ENCODE peak calls at places on chromosomes 7 and 10, in ten cellular contexts. Y is heart right ventricle, R is esophagus squamous epithelium, K is A549, L is transverse colon, D is MM.1S, F is Panc1, Q is suprapubic skin, V is heart left ventricle, G is upper lobe of right lung. E is an unnamed sample. For H3K4me1, the result is how much of the 10 kb centered on the place peaks cover.

GRCh38 chr7:135575296-135575695 is 17.6 kb downstream of the NUP205 start:
- DNase-seq in Y (no peak), R (no peak), K (no peak), L (no peak), D (peak), F (no peak), Q (no peak), V (no peak), G (no peak), E (no peak)

GRCh38 chr7:5222861-5223411 is 32.9 kb downstream of the WIPI2 start:
- DNase-seq in Y (no peak), R (no peak), K (no peak), L (no peak), D (no peak), F (no peak), Q (no peak), V (no peak), G (peak), E (no peak)

GRCh38 chr7:5296627-5297226 is 14.0 kb downstream of the SLC29A4 start:
- DNase-seq in Y (no peak), R (no peak), K (no peak), L (no peak), D (no peak), F (no peak), Q (no peak), V (no peak), G (no peak), E (peak)

GRCh38 chr10:113532724-113533123 is 20.1 kb upstream of the HABP2 start:
- DNase-seq in Y (no peak), R (no peak), K (no peak), L (no peak), D (no peak), F (no peak), Q (no peak), V (no peak), G (no peak), E (no peak)

GRCh38 chr10:93440591-93441012 is 41.5 kb downstream of the MYOF start:
- DNase-seq in Y (no peak), R (no peak), K (peak), L (no peak), D (no peak), F (no peak), Q (no peak), V (no peak), G (no peak), E (no peak)

GRCh38 chr10:132236161-132236560 is 49.4 kb downstream of the DPYSL4 start:
- DNase-seq in Y (no peak), R (no peak), K (no peak), L (no peak), D (no peak), F (no peak), Q (no peak), V (peak), G (no peak), E (no peak)

GRCh38 chr7:5773661-5774086 is 7.8 kb downstream of the RNF216 start:
- DNase-seq in Y (no peak), R (no peak), K (peak), L (no peak), D (no peak), F (peak), Q (peak), V (no peak), G (no peak), E (peak)

GRCh38 chr7:130961128-130961601 is 227.2 kb upstream of the KLF14 start:
- DNase-seq in Y (no peak), R (no peak), K (peak), L (peak), D (peak), F (no peak), Q (no peak), V (no peak), G (no peak), E (no peak)

GRCh38 chr10:74922921-74923320 is 96.5 kb downstream of the KAT6B start:
- DNase-seq in Y (no peak), R (no peak), K (peak), L (no peak), D (no peak), F (no peak), Q (no peak), V (no peak), G (no peak), E (no peak)

GRCh38 chr10:22821501-22821900 is 106.4 kb upstream of the ARMC3 start:
- DNase-seq in Y (no peak), R (no peak), K (no peak), L (no peak), D (no peak), F (no peak), Q (no peak), V (no peak), G (no peak), E (no peak)

GRCh38 chr10:71878327-71879034 is 27.4 kb upstream of the PSAP start:
- DNase-seq in Y (no peak), R (no peak), K (no peak), L (no peak), D (no peak), F (no peak), Q (no peak), V (no peak), G (no peak), E (peak)

GRCh38 chr10:123564631-123565030 is 101.5 kb upstream of the GPR26 start:
- DNase-seq in Y (no peak), R (no peak), K (no peak), L (no peak), D (no peak), F (no peak), Q (no peak), V (no peak), G (no peak), E (no peak)

GRCh38 chr10:131961777-131962450 is 19.8 kb downstream of the BNIP3 start:
- DNase-seq in Y (no peak), R (no peak), K (no peak), L (no peak), D (no peak), F (no peak), Q (no peak), V (no peak), G (peak), E (peak)

GRCh38 chr7:54331311-54331710 is 210.9 kb upstream of the VSTM2A start:
- DNase-seq in Y (no peak), R (no peak), K (no peak), L (no peak), D (no peak), F (no peak), Q (no peak), V (no peak), G (no peak), E (no peak)

GRCh38 chr7:99617187-99617781 is 538 bp downstream of the ZSCAN25 start:
- DNase-seq in Y (no peak), R (no peak), K (no peak), L (no peak), D (no peak), F (no peak), Q (no peak), V (no peak), G (no peak), E (no peak)

GRCh38 chr7:99618726-99619125 is 2.0 kb downstream of the ZSCAN25 start:
- DNase-seq in Y (no peak), R (no peak), K (peak), L (no peak), D (no peak), F (no peak), Q (no peak), V (no peak), G (no peak), E (no peak)

GRCh38 chr7:99616359-99617186 is at the start of gene ZSCAN25:
- DNase-seq in Y (peak), R (peak), K (peak), L (peak), D (peak), F (peak), Q (peak), V (peak), G (peak), E (peak)

GRCh38 chr7:99614495-99614894 is 2.3 kb upstream of the ZSCAN25 start:
- DNase-seq in Y (no peak), R (no peak), K (no peak), L (no peak), D (no peak), F (no peak), Q (no peak), V (no peak), G (no peak), E (no peak)

GRCh38 chr7:99615989-99616358 is 772 bp upstream of the ZSCAN25 start:
- DNase-seq in Y (no peak), R (no peak), K (no peak), L (no peak), D (no peak), F (no peak), Q (no peak), V (no peak), G (no peak), E (no peak)
- H3K4me3 ChIP-seq in Y (peak), R (peak), K (peak), L (no peak), D (peak), F (peak), Q (peak), V (peak), G (peak), E (peak)

GRCh38 chr10:36489181-36489927 is 636.0 kb upstream of the ANKRD30A start:
- DNase-seq in Y (peak), R (no peak), K (no peak), L (no peak), D (no peak), F (no peak), Q (no peak), V (no peak), G (no peak), E (no peak)

GRCh38 chr10:36489928-36490279 is 635.5 kb upstream of the ANKRD30A start:
- DNase-seq in Y (no peak), R (no peak), K (no peak), L (no peak), D (no peak), F (no peak), Q (no peak), V (no peak), G (no peak), E (no peak)

GRCh38 chr10:36494386-36494785 is 631.0 kb upstream of the ANKRD30A start:
- DNase-seq in Y (no peak), R (no peak), K (peak), L (no peak), D (no peak), F (peak), Q (no peak), V (no peak), G (no peak), E (no peak)

GRCh38 chr10:36493511-36493880 is 631.9 kb upstream of the ANKRD30A start:
- DNase-seq in Y (no peak), R (no peak), K (no peak), L (no peak), D (no peak), F (no peak), Q (no peak), V (no peak), G (no peak), E (no peak)

GRCh38 chr10:36492590-36493510 is 632.5 kb upstream of the ANKRD30A start:
- DNase-seq in Y (no peak), R (no peak), K (no peak), L (no peak), D (no peak), F (no peak), Q (no peak), V (no peak), G (no peak), E (no peak)
- TF ChIP-seq CTCF in Y (no peak), R (no peak), K (no peak), L (no peak), D (no peak), F (no peak), Q (no peak), V (no peak), G (no peak), E (no peak)

GRCh38 chr7:50446542-50446960 is 3.6 kb downstream of the FIGNL1 start:
- DNase-seq in Y (no peak), R (no peak), K (peak), L (no peak), D (no peak), F (peak), Q (no peak), V (no peak), G (no peak), E (no peak)
- H3K4me1 ChIP-seq in Y (under half), R (under half), K (under half), L (under half), D (under half), F (under half), Q (under half), V (under half), G (under half), E (under half)

GRCh38 chr10:6013413-6014192 is 36.3 kb upstream of the IL15RA start:
- DNase-seq in Y (no peak), R (no peak), K (no peak), L (no peak), D (no peak), F (no peak), Q (no peak), V (no peak), G (no peak), E (peak)
- H3K4me3 ChIP-seq in Y (no peak), R (no peak), K (no peak), L (no peak), D (no peak), F (no peak), Q (no peak), V (no peak), G (no peak), E (peak)

DNA sequence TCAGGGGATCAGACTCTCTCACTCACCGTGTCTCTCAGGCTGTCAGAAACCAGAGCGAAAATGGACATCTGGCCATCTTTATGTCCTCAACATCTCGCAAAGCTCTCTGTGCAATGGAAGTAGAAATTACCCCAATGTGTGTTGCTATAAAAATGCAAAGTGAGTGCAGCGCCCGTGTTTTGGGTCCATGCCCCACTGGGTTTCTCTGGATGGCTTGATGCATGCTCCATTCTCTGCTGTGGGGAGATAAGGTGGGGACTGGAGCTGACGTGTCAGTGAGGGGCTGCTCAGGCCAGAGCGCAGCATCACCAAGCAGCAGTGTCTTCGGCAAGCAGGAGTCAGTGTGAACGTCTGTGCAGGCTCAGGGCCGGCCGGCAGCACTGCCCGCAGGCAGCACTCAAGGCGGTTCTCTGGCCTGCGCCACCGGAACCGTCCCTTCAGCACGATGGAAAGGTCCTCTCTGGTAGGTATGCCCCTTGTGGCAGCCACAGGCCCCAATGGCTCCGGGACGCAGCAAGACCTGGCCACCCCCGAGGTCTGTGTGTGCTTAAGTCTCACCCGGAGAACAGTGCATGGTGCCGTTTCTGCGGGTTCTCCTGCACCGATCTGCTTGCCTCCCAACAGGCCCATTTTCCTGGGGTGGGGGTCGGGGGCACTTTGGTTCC is 30.2 kb downstream of the WDR86 start:
- DNase-seq in Y (no peak), R (no peak), K (no peak), L (no peak), D (no peak), F (no peak), Q (peak), V (peak), G (peak), E (no peak)
- TF ChIP-seq CTCF in Y (no peak), R (no peak), K (no peak), L (no peak), D (no peak), F (no peak), Q (no peak), V (no peak), G (no peak), E (no peak)

E was measured in BE2C.